ENCODE peak calls at places on chromosomes 12 and 14, in seven cellular contexts. R is lung, S is ovary, L is right lobe of liver, F is MM.1S, N is breast epithelium, I is fibroblast of lung. W is an unnamed sample.

GRCh38 chr14:52906141-52906601 is 44.7 kb downstream of the FERMT2 start:
- DNase-seq in L (no peak), R (no peak), I (peak), N (no peak), S (no peak), F (no peak), W (no peak)

GRCh38 chr14:99952453-99952852 is 112.8 kb upstream of the EVL start:
- DNase-seq in F (no peak), N (no peak), L (no peak), S (no peak), I (no peak), R (no peak), W (no peak)

GRCh38 chr14:90368946-90369721 is 27.7 kb upstream of the CALM1 start:
- DNase-seq in F (no peak), R (no peak), I (peak), S (no peak), N (no peak), L (no peak), W (no peak)

GRCh38 chr12:104790296-104791125 is 167.6 kb downstream of the SLC41A2 start:
- DNase-seq in I (peak), S (peak), F (no peak), R (peak), L (peak), N (no peak), W (peak)

GRCh38 chr14:22928237-22929103 is 706 bp downstream of the PRMT5 start:
- DNase-seq in S (no peak), R (no peak), N (no peak), I (no peak), L (no peak), F (no peak), W (no peak)

GRCh38 chr14:101713641-101714349 is 47.7 kb upstream of the PPP2R5C start:
- DNase-seq in N (no peak), L (peak), F (no peak), S (no peak), I (no peak), R (peak), W (no peak)

GRCh38 chr12:11947218-11947617 is 123.5 kb upstream of the BCL2L14 start:
- DNase-seq in N (no peak), L (no peak), S (no peak), F (no peak), R (no peak), I (no peak), W (no peak)

GRCh38 chr12:17950898-17951297 is 139.1 kb downstream of the RERGL start:
- DNase-seq in S (no peak), R (no peak), N (no peak), L (no peak), F (no peak), I (no peak), W (no peak)

GRCh38 chr14:22556990-22557623 is 31.9 kb downstream of the DAD1 start:
- DNase-seq in I (peak), S (peak), R (peak), L (peak), F (peak), N (peak), W (peak)

GRCh38 chr12:93684716-93685115 is 7.5 kb downstream of the CRADD start:
- DNase-seq in I (no peak), R (no peak), L (no peak), S (no peak), N (no peak), F (no peak), W (no peak)

GRCh38 chr12:93683410-93683809 is 6.2 kb downstream of the CRADD start:
- DNase-seq in L (no peak), N (no peak), I (no peak), S (no peak), F (no peak), R (no peak), W (no peak)

GRCh38 chr12:93686572-93687365 is 9.6 kb downstream of the CRADD start:
- DNase-seq in R (no peak), I (no peak), S (no peak), F (no peak), L (no peak), N (no peak), W (no peak)

GRCh38 chr12:93679308-93679933 is 2.2 kb downstream of the CRADD start:
- DNase-seq in R (no peak), F (no peak), I (no peak), L (peak), N (no peak), S (no peak), W (no peak)

GRCh38 chr12:93682846-93683261 is 5.7 kb downstream of the CRADD start:
- DNase-seq in I (no peak), R (no peak), L (no peak), N (no peak), S (peak), F (no peak), W (peak)
- H3K27ac ChIP-seq in I (no peak), R (no peak), L (peak), N (no peak), S (no peak), F (no peak), W (peak)

GRCh38 chr12:130878193-130879185 is 6.6 kb downstream of the RAN start:
- DNase-seq in F (no peak), I (no peak), S (no peak), R (no peak), N (no peak), L (no peak), W (no peak)

GRCh38 chr12:130877333-130877732 is 5.5 kb downstream of the RAN start:
- DNase-seq in R (no peak), N (no peak), S (no peak), I (no peak), F (no peak), L (no peak), W (no peak)

GRCh38 chr12:130875193-130875592 is 3.3 kb downstream of the RAN start:
- DNase-seq in L (no peak), F (no peak), I (no peak), N (no peak), S (no peak), R (no peak), W (no peak)

GRCh38 chr12:130876297-130876696 is 4.4 kb downstream of the RAN start:
- DNase-seq in N (no peak), F (no peak), I (no peak), S (no peak), R (no peak), L (no peak), W (no peak)

DNA sequence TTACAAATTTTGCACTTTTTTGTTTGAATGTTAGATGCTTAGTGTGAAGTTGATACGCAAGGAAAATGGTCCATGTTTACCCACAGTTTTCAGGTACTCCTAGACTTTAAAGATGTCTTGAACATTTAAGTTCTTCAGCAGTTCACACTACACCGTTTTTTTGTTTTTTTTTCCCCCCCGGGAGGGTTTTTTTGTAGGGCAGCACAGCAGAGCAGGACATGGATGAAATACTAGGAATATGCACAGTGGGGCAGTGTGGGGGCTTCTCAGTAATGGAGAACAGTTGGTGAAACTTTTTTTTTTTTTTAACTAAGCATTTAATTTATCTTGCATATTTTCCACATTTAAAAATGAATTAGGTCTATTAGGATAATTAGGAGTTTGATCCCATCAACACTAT is 4.9 kb downstream of the RAN start:
- DNase-seq in L (no peak), F (no peak), S (no peak), R (no peak), I (no peak), N (no peak), W (no peak)
- TF ChIP-seq CTCF in L (no peak), F (no peak), S (no peak), R (no peak), I (no peak), N (no peak), W (no peak)

GRCh38 chr12:48739618-48740269 is 23.2 kb upstream of the CCNT1 start:
- DNase-seq in N (no peak), S (no peak), L (no peak), I (no peak), R (no peak), F (no peak), W (no peak)
- H3K4me3 ChIP-seq in N (no peak), S (no peak), L (no peak), I (no peak), R (no peak), F (no peak), W (no peak)

GRCh38 chr12:89864419-89864818 is 155.8 kb upstream of the ATP2B1 start:
- DNase-seq in I (no peak), L (no peak), N (no peak), F (no peak), R (no peak), S (no peak), W (no peak)

GRCh38 chr12:89863968-89864367 is 155.3 kb upstream of the ATP2B1 start:
- DNase-seq in I (no peak), L (no peak), N (no peak), F (peak), R (no peak), S (no peak), W (no peak)

GRCh38 chr12:89861086-89861485 is 152.4 kb upstream of the ATP2B1 start:
- DNase-seq in I (no peak), F (no peak), R (no peak), N (no peak), L (no peak), S (no peak), W (peak)

GRCh38 chr12:89862511-89863331 is 154.1 kb upstream of the ATP2B1 start:
- DNase-seq in N (no peak), R (peak), I (peak), F (peak), S (no peak), L (no peak), W (no peak)

DNA sequence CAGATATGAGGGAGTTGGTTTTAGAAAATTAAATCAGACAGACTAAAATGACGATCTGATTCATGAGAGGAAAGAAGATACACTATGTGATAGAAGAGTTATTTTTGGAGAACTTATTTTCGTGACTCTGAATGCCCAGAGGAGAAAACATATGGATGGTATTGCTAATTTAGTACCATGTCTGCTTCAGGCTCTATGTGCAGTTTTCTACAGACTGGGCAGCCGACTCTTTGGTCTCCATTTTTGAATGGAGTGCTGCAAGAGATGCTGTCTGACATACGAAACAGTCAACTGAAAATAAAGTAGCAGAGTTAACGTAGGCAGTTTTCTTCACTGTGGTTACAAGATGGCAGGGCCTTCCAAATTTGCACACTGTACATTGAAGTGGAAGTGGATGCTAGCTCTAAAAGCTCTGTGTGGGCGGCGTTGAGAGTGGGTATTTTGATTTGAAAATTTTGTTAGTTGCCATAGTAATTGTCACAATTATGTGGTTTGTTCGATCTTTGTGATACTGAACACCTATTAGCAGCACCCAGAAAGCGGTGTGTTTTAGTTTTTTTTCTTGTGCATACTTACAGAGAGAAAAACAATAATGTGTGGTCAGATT is 154.8 kb upstream of the ATP2B1 start:
- DNase-seq in I (no peak), L (no peak), S (no peak), R (no peak), N (no peak), F (peak), W (no peak)
- H3K27ac ChIP-seq in I (no peak), L (peak), S (no peak), R (peak), N (no peak), F (peak), W (no peak)

GRCh38 chr14:74563621-74564159 is 48.3 kb downstream of the LTBP2 start:
- DNase-seq in N (no peak), F (no peak), S (no peak), I (no peak), L (no peak), R (no peak), W (no peak)

GRCh38 chr14:74558655-74559054 is 53.4 kb downstream of the LTBP2 start:
- DNase-seq in F (no peak), I (peak), N (no peak), S (no peak), R (no peak), L (no peak), W (no peak)

GRCh38 chr14:74566174-74567125 is 45.6 kb downstream of the LTBP2 start:
- DNase-seq in F (no peak), I (no peak), R (no peak), N (no peak), L (no peak), S (no peak), W (no peak)

GRCh38 chr14:74563233-74563585 is 48.8 kb downstream of the LTBP2 start:
- DNase-seq in I (peak), N (no peak), L (no peak), S (no peak), R (no peak), F (no peak), W (no peak)

GRCh38 chr14:74562515-74563232 is 49.4 kb downstream of the LTBP2 start:
- DNase-seq in I (peak), S (no peak), L (no peak), F (no peak), N (no peak), R (no peak), W (no peak)
- TF ChIP-seq CTCF in I (no peak), S (no peak), L (no peak), F (no peak), N (no peak), R (no peak), W (no peak)

DNA sequence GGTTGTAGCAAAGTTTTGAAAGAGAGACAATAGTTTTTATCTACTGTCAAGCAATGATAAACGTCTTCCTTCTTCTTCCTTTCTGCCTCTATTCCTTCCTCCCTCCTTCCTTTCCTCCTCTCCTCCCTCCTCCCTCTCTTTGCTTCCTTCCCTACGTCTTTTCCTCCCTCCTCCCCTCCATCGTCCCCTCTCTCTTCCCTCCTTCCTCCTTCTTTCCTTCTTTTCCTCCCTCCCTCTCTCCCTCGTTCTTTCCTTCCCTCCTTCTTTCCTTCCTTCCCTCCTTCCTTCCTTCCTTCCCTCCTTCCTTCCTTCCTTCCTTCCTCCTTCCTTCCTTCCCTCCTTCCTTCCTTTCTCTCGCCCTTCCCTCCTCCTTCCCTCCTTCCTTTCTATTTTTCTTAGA is 82.8 kb upstream of the KCNA1 start:
- DNase-seq in N (no peak), F (no peak), R (no peak), L (no peak), I (no peak), S (no peak), W (no peak)
- H3K4me3 ChIP-seq in N (no peak), F (no peak), R (no peak), L (no peak), I (no peak), S (no peak), W (no peak)

GRCh38 chr14:103393078-103393477 is 7.9 kb downstream of the MARK3 start:
- DNase-seq in N (no peak), R (no peak), L (no peak), I (no peak), F (no peak), S (no peak), W (no peak)

GRCh38 chr14:103392106-103392505 is 6.9 kb downstream of the MARK3 start:
- DNase-seq in F (no peak), N (no peak), S (no peak), R (no peak), I (no peak), L (no peak), W (no peak)

GRCh38 chr14:103393687-103394626 is 8.7 kb downstream of the MARK3 start:
- DNase-seq in F (no peak), I (peak), R (no peak), S (no peak), L (no peak), N (no peak), W (peak)

GRCh38 chr14:103391048-103391447 is 5.8 kb downstream of the MARK3 start:
- DNase-seq in F (peak), S (no peak), R (no peak), N (no peak), L (no peak), I (peak), W (peak)

DNA sequence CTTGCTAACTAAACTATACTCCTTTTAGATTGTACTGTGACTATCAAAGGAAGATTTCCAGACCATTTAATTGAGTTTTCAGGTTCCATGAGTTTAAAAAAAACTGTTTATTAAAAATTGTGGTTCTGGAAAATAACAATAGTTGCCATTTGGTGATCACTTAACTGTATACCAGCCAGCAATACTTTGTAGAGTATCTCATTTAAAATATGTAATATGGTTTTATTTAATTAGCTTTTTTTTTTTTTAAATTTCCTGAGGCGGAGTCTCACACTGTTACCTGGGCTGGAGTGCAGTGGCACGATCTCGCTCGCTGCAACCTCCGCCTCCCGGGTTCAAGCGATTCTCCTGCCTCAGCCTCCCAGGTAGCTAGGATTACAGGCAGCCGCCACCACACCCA is 7.4 kb downstream of the MARK3 start:
- DNase-seq in L (no peak), N (no peak), R (no peak), F (no peak), I (no peak), S (no peak), W (no peak)
- H3K27ac ChIP-seq in L (no peak), N (no peak), R (no peak), F (no peak), I (no peak), S (no peak), W (no peak)

GRCh38 chr12:72468505-72468904 is 196.3 kb downstream of the TRHDE start:
- DNase-seq in N (no peak), S (no peak), L (no peak), F (no peak), R (no peak), I (no peak), W (no peak)

GRCh38 chr12:72467985-72468384 is 195.8 kb downstream of the TRHDE start:
- DNase-seq in F (no peak), S (no peak), I (no peak), R (no peak), L (no peak), N (no peak), W (no peak)

GRCh38 chr12:72471806-72472205 is 199.6 kb downstream of the TRHDE start:
- DNase-seq in F (no peak), L (no peak), N (no peak), R (no peak), I (no peak), S (no peak), W (peak)

DNA sequence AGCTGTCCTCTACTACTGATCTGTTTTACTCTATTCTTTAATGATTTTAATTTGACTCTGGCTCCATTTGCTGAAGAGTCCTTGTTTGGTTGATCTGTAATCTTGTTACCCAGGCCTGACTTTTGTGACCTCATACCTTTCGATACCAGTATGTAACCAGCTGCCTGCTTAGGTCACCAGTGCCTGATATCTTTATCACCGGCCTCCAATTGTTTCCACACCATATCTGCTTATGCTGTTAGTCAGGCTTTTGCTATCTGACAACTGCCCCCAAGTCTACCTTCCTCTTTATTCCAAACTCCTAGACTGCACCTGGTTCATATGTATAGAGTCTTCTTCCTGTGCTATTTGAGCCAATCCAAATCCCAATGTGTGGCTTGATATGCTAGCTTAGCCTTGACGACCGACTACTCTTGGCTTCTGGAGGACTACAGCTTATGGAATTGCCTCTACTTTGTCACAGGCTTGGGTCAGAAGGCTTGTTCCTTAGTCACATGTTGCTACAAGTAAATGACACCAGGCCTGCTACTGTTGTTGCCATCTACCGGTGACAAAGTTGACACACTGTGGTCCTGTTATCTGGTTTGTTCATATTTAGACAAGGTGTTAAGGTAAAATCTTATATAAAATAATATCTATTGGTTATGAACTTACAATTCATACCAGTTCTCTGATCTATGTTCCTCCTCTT is 193.9 kb downstream of the TRHDE start:
- DNase-seq in S (no peak), L (no peak), N (no peak), F (no peak), R (no peak), I (no peak), W (no peak)
- TF ChIP-seq CTCF in S (no peak), L (no peak), N (no peak), F (no peak), R (no peak), I (no peak), W (no peak)

DNA sequence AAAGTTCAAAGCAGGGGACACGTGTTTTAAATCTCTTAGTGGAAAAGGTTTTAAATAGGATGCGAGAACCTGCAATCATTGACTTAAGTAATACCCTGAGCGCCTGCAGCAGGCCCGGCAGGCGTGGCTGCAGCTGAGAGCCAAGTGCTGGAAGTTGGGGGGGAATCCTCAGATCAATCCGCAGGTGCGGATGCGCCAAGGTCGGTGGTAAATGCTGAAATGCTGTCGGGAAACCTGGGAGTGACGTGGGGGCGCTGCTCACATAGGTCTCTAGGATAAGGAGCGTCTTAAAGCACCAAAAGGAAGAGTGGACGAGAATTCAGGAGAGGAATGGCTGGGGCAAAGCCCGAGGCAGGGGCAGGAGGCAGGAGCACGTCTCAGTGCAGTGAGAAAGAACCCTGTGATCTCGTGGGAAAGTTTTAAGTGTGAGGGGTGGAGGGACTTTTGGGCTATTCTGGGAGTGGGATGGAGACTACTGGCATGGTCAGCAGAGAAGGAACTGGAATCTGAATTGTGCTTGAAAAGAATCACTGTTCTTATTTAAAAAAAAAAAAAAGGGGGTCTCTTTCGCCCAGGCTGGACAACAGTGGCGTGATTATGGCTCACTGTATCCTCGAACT is 883 bp upstream of the CDCA4 start:
- DNase-seq in S (peak), L (no peak), F (peak), R (peak), I (peak), N (no peak), W (peak)
- H3K4me3 ChIP-seq in S (peak), L (peak), F (peak), R (peak), I (peak), N (peak), W (peak)

W was measured in cardiac muscle cell.